ENCODE peak calls at places on chromosome 15, in five cellular contexts. V is HepG2, R is GM12878, J is K562, Q is SK-N-SH. K is an unnamed sample.

GRCh38 chr15:65386886-65387285 is 9.1 kb upstream of the IGDCC3 start:
- DNase-seq in V (no peak), R (no peak), J (no peak), Q (no peak), K (no peak)

GRCh38 chr15:68578960-68579935 is at the start of gene CORO2B:
- DNase-seq in V (no peak), R (no peak), J (no peak), Q (peak; percentile 87), K (peak; percentile 51)

GRCh38 chr15:34514251-34514760 is 69.1 kb downstream of the GOLGA8B start:
- DNase-seq in V (no peak), R (no peak), J (peak; percentile 84), Q (peak; percentile 79), K (peak; percentile 13)

GRCh38 chr15:92810418-92811138 is 89.5 kb upstream of the CHD2 start:
- DNase-seq in V (no peak), R (no peak), J (peak; percentile 39), Q (no peak), K (peak; percentile 38)

GRCh38 chr15:59998256-59999063 is 5.7 kb upstream of the FOXB1 start:
- DNase-seq in V (no peak), R (no peak), J (no peak), Q (peak; percentile 9), K (no peak)

GRCh38 chr15:90106522-90107117 is 4.4 kb upstream of the IDH2 start:
- DNase-seq in V (no peak), R (no peak), J (no peak), Q (peak; percentile 71), K (no peak)

GRCh38 chr15:70763120-70763949 is at the start of gene UACA:
- DNase-seq in V (peak; percentile 91), R (peak; percentile 60), J (peak; percentile 19), Q (peak; percentile 99), K (peak; percentile 93)

GRCh38 chr15:74134387-74135027 is 4.1 kb downstream of the ISLR2 start:
- DNase-seq in V (no peak), R (no peak), J (no peak), Q (no peak), K (no peak)

GRCh38 chr15:57732526-57733331 is 26.2 kb downstream of the POLR2M start:
- DNase-seq in V (peak; percentile 49), R (no peak), J (peak; percentile 64), Q (peak; percentile 51), K (peak; percentile 41)

GRCh38 chr15:37041042-37041441 is 59.3 kb downstream of the MEIS2 start:
- DNase-seq in V (no peak), R (no peak), J (no peak), Q (no peak), K (no peak)

GRCh38 chr15:71806452-71806931 is 3.9 kb upstream of the NR2E3 start:
- DNase-seq in V (no peak), R (no peak), J (no peak), Q (peak; percentile 73), K (no peak)
- TF ChIP-seq FOXM1 in V (no peak), R (no peak), J (no peak), Q (no peak), K (no peak)

GRCh38 chr15:39969002-39969394 is 35.1 kb downstream of the EIF2AK4 start:
- DNase-seq in V (no peak), R (no peak), J (no peak), Q (no peak), K (no peak)

GRCh38 chr15:39963806-39964205 is 29.9 kb downstream of the EIF2AK4 start:
- DNase-seq in V (no peak), R (no peak), J (no peak), Q (no peak), K (no peak)

GRCh38 chr15:39968273-39969001 is 34.5 kb downstream of the EIF2AK4 start:
- DNase-seq in V (no peak), R (no peak), J (no peak), Q (no peak), K (no peak)

GRCh38 chr15:39969871-39970270 is 36.0 kb downstream of the EIF2AK4 start:
- DNase-seq in V (no peak), R (no peak), J (no peak), Q (no peak), K (no peak)

DNA sequence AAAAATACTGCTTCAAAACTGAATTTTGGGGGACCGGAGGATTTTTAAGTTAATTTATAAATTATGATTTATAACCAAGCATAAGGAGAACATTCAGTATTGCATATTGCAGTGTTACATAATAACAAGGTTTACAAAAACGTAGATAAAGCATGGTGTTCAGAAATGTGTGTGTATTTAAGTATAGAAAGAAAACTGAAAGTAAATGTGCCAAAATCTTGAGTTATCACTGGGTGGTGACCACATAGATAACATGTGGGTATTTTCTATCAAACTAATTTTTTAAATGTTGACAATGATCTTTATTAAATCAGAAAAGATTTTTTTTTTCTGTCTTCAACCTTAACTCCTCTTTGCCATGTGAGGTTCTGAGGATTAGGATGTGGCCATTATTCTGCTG is 32.6 kb downstream of the EIF2AK4 start:
- DNase-seq in V (no peak), R (no peak), J (no peak), Q (no peak), K (no peak)
- TF ChIP-seq FOXM1 in V (no peak), R (no peak), J (no peak), Q (no peak), K (no peak)

DNA sequence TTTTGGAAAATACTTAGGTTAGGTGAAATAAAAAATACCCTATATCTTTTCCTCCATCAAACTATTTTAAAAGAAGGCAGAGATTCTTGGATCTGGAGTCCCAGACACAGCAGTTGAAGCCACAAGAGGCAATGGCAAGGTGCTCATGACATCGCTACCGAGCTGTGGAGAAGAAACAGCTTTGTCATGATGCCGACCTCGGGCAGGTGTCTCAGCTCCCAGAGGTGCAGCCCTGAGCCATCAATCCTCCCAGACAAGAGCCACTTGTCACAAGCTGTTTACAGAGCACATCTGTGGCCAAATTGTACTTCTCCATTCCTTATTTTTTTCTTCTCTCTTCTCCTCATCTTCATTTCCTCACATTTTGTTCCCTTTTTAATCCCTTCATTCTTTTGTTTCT is 50.8 kb downstream of the GPR176 start:
- DNase-seq in V (no peak), R (no peak), J (no peak), Q (no peak), K (no peak)
- TF ChIP-seq FOXM1 in V (no peak), R (no peak), J (no peak), Q (no peak), K (no peak)

DNA sequence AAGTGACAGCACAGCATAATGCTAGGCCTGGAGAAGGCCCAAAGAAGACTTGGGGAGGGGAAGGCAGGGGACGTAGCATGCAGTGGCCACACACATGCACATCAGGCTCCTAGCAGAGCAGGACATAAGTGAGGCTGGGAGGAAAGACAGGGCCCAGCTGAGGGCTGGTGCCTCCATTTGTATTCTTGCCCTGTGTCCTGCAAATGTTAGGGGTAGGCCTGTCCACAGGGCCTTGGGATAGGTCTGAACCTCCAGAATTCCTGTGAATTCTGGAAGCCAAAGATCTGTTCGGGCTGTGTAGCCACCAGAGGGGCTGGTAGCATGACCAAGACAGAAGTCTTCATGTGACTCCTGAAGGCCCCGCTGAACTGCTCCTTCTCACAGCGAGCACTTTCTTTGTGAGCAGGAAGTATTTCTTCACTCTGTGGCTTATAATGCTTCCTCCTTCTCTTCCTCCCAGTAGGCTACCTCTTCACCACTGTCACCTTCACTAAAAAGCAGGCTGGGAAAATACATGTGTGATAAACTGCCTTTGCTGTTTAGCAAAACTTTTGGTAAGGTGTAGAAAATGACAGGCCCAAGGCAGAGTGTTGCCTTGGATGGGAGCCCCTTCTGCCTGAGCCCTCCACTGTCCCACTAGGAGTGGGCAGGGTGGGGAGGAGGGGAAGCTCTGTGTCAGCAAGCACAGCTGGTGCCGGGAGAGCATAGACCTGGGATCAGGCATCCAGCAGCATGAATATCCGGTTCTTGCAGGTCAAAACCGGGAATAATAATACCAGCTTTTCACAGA is 8.4 kb downstream of the CERS3 start:
- DNase-seq in V (no peak), R (no peak), J (no peak), Q (no peak), K (no peak)
- TF ChIP-seq FOXM1 in V (no peak), R (no peak), J (no peak), Q (no peak), K (no peak)

GRCh38 chr15:39511915-39512260 is 69.0 kb upstream of the THBS1 start:
- DNase-seq in V (no peak), R (no peak), J (no peak), Q (no peak), K (no peak)

GRCh38 chr15:39517122-39517855 is 63.6 kb upstream of the THBS1 start:
- DNase-seq in V (no peak), R (no peak), J (peak; percentile 72), Q (no peak), K (no peak)

GRCh38 chr15:39511000-39511914 is 69.6 kb upstream of the THBS1 start:
- DNase-seq in V (no peak), R (no peak), J (peak; percentile 19), Q (no peak), K (peak; percentile 8)

GRCh38 chr15:39514933-39515332 is 65.9 kb upstream of the THBS1 start:
- DNase-seq in V (no peak), R (no peak), J (no peak), Q (no peak), K (no peak)

DNA sequence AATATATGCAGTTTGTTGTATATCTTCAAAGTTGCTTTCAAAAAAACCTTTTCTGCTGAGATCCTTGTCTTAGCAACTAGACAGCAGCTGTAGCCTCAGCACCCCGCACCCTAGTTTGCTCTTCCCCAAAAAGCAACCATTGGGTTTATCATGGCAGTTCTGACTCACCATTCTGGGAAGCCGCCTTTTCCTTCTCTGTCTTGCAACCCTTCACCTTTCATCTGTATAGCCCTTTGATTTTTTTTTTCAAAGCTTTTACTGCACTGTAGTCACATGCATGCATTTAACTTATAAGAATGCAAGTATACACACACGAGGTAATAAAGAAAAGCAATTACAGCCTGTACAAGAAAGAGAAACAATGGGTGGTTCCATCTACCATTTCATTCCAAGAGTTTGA is 65.1 kb upstream of the THBS1 start:
- DNase-seq in V (no peak), R (no peak), J (no peak), Q (no peak), K (no peak)
- TF ChIP-seq FOXM1 in V (no peak), R (no peak), J (no peak), Q (no peak), K (no peak)

DNA sequence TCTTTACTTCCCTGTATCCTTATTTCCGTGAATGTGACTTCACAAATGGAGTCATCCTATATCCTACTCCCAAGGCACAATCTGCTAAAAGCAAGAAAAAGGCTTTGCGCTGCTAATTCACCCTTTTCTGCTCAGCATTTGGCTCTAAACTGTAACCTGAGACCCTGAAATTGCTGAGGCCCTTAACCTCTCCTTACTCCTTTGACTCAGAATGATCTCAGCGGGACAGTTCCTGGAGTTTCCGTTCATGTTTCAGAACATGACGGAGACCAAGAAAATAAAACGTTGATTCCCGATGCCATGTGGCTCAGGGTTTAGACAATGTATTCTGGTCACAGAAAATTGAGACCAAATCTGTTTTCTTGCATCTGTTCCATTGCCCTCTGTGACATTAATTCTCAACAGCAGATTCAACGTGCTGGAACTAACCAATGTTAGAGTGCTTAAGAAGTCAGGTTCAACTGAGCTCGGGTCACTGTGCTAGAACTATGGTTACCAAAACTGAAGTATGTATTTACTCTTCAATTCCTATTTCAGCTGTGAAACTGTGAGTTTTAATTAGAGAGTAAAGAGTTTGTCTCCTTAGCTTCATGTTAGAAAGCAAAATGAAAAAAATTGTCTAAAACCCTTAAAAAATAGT is 45.4 kb upstream of the TMC3 start:
- DNase-seq in V (no peak), R (no peak), J (no peak), Q (no peak), K (peak; percentile 68)
- TF ChIP-seq FOXM1 in V (no peak), R (no peak), J (no peak), Q (no peak), K (no peak)

GRCh38 chr15:76342046-76342381 is 5.4 kb downstream of the ISL2 start:
- DNase-seq in V (no peak), R (no peak), J (no peak), Q (no peak), K (no peak)
- TF ChIP-seq FOXM1 in V (no peak), R (no peak), J (no peak), Q (no peak), K (no peak)

K was measured in HEK293T.